ENCODE peak calls at places on chromosomes 13 and 19, in six cellular contexts. One of them, this sample, is unnamed.

GRCh38 chr19:49758292-49758691 is 4.8 kb downstream of the TSKS start:
- DNase-seq in heart right ventricle: no peak
- DNase-seq in osteoblast: peak
- DNase-seq in neural crest cell: no peak
- DNase-seq in neural progenitor cell: no peak
- DNase-seq in AG09309: no peak
- DNase-seq in this sample: no peak

GRCh38 chr19:21850636-21851255 is 14.8 kb upstream of the ZNF43 start:
- DNase-seq in neural progenitor cell: no peak
- DNase-seq in osteoblast: no peak
- DNase-seq in neural crest cell: no peak
- DNase-seq in AG09309: no peak
- DNase-seq in heart right ventricle: no peak
- DNase-seq in this sample: no peak

GRCh38 chr13:30020726-30021312 is 170.4 kb upstream of the UBL3 start:
- DNase-seq in AG09309: no peak
- DNase-seq in heart right ventricle: no peak
- DNase-seq in neural progenitor cell: no peak
- DNase-seq in neural crest cell: no peak
- DNase-seq in osteoblast: peak
- DNase-seq in this sample: no peak

GRCh38 chr13:79481685-79482052 is 714 bp downstream of the NDFIP2 start:
- DNase-seq in neural crest cell: no peak
- DNase-seq in AG09309: no peak
- DNase-seq in heart right ventricle: no peak
- DNase-seq in neural progenitor cell: no peak
- DNase-seq in osteoblast: no peak
- DNase-seq in this sample: peak

GRCh38 chr13:45718063-45718462 is 15.9 kb downstream of the CBY2 start:
- DNase-seq in osteoblast: no peak
- DNase-seq in neural progenitor cell: peak
- DNase-seq in neural crest cell: no peak
- DNase-seq in heart right ventricle: no peak
- DNase-seq in AG09309: no peak
- DNase-seq in this sample: no peak

GRCh38 chr19:54465367-54466109 is 2.0 kb upstream of the LENG9 start:
- DNase-seq in osteoblast: peak
- DNase-seq in AG09309: no peak
- DNase-seq in heart right ventricle: no peak
- DNase-seq in neural progenitor cell: peak
- DNase-seq in neural crest cell: no peak
- DNase-seq in this sample: peak

GRCh38 chr13:73837147-73837546 is 297.1 kb downstream of the KLF12 start:
- DNase-seq in heart right ventricle: no peak
- DNase-seq in osteoblast: no peak
- DNase-seq in AG09309: no peak
- DNase-seq in neural progenitor cell: no peak
- DNase-seq in neural crest cell: no peak
- DNase-seq in this sample: no peak

GRCh38 chr19:46408611-46409039 is 4.7 kb downstream of the CCDC8 start:
- DNase-seq in neural progenitor cell: peak
- DNase-seq in neural crest cell: no peak
- DNase-seq in osteoblast: peak
- DNase-seq in AG09309: no peak
- DNase-seq in heart right ventricle: peak
- DNase-seq in this sample: no peak

GRCh38 chr19:16951529-16951928 is 62.7 kb downstream of the F2RL3 start:
- DNase-seq in neural crest cell: no peak
- DNase-seq in AG09309: no peak
- DNase-seq in osteoblast: peak
- DNase-seq in heart right ventricle: no peak
- DNase-seq in neural progenitor cell: no peak
- DNase-seq in this sample: no peak

GRCh38 chr13:103140001-103140671 is 73.9 kb upstream of the SLC10A2 start:
- DNase-seq in heart right ventricle: no peak
- DNase-seq in AG09309: no peak
- DNase-seq in neural crest cell: no peak
- DNase-seq in neural progenitor cell: peak
- DNase-seq in osteoblast: no peak
- DNase-seq in this sample: peak

GRCh38 chr19:28313633-28314032 is 899.3 kb downstream of the UQCRFS1 start:
- DNase-seq in osteoblast: no peak
- DNase-seq in heart right ventricle: peak
- DNase-seq in AG09309: peak
- DNase-seq in neural progenitor cell: no peak
- DNase-seq in neural crest cell: no peak
- DNase-seq in this sample: no peak

GRCh38 chr19:1852294-1852646 is 4.0 kb upstream of the REXO1 start:
- DNase-seq in AG09309: no peak
- DNase-seq in heart right ventricle: no peak
- DNase-seq in neural progenitor cell: no peak
- DNase-seq in osteoblast: no peak
- DNase-seq in neural crest cell: no peak
- DNase-seq in this sample: no peak

GRCh38 chr13:108957369-108958012 is 328.1 kb downstream of the MYO16 start:
- DNase-seq in neural crest cell: no peak
- DNase-seq in neural progenitor cell: peak
- DNase-seq in osteoblast: no peak
- DNase-seq in heart right ventricle: no peak
- DNase-seq in AG09309: peak
- DNase-seq in this sample: no peak

GRCh38 chr19:5507056-5507624 is 51.9 kb downstream of the ZNRF4 start:
- DNase-seq in osteoblast: peak
- DNase-seq in heart right ventricle: no peak
- DNase-seq in neural progenitor cell: no peak
- DNase-seq in AG09309: no peak
- DNase-seq in neural crest cell: no peak
- DNase-seq in this sample: no peak

GRCh38 chr13:85148009-85148408 is 651.2 kb downstream of the SLITRK6 start:
- DNase-seq in AG09309: no peak
- DNase-seq in osteoblast: no peak
- DNase-seq in heart right ventricle: no peak
- DNase-seq in neural crest cell: no peak
- DNase-seq in neural progenitor cell: peak
- DNase-seq in this sample: no peak

GRCh38 chr13:112954488-112955270 is 14.3 kb upstream of the MCF2L start:
- DNase-seq in neural progenitor cell: no peak
- DNase-seq in neural crest cell: no peak
- DNase-seq in heart right ventricle: no peak
- DNase-seq in osteoblast: no peak
- DNase-seq in AG09309: no peak
- DNase-seq in this sample: no peak

GRCh38 chr13:69681722-69682121 is 425.9 kb upstream of the ATXN8OS start:
- DNase-seq in osteoblast: no peak
- DNase-seq in AG09309: no peak
- DNase-seq in neural crest cell: no peak
- DNase-seq in neural progenitor cell: no peak
- DNase-seq in heart right ventricle: no peak
- DNase-seq in this sample: no peak

GRCh38 chr13:79659161-79659560 is 178.2 kb downstream of the NDFIP2 start:
- DNase-seq in neural crest cell: peak
- DNase-seq in neural progenitor cell: peak
- DNase-seq in AG09309: no peak
- DNase-seq in heart right ventricle: peak
- DNase-seq in osteoblast: no peak
- DNase-seq in this sample: no peak

GRCh38 chr13:108959254-108959653 is 329.8 kb downstream of the MYO16 start:
- DNase-seq in neural crest cell: no peak
- DNase-seq in heart right ventricle: no peak
- DNase-seq in neural progenitor cell: no peak
- DNase-seq in osteoblast: peak
- DNase-seq in AG09309: no peak
- DNase-seq in this sample: no peak

GRCh38 chr13:97540696-97541095 is 106.7 kb downstream of the RAP2A start:
- DNase-seq in heart right ventricle: no peak
- DNase-seq in neural progenitor cell: no peak
- DNase-seq in osteoblast: no peak
- DNase-seq in AG09309: no peak
- DNase-seq in neural crest cell: no peak
- DNase-seq in this sample: no peak

GRCh38 chr13:77031869-77032268 is 4.9 kb upstream of the FBXL3 start:
- DNase-seq in heart right ventricle: no peak
- DNase-seq in neural crest cell: no peak
- DNase-seq in AG09309: no peak
- DNase-seq in osteoblast: no peak
- DNase-seq in neural progenitor cell: no peak
- DNase-seq in this sample: no peak

GRCh38 chr13:27617801-27618411 is 2.4 kb downstream of the LNX2 start:
- DNase-seq in osteoblast: peak
- DNase-seq in AG09309: no peak
- DNase-seq in heart right ventricle: no peak
- DNase-seq in neural crest cell: no peak
- DNase-seq in neural progenitor cell: no peak
- DNase-seq in this sample: no peak

GRCh38 chr19:33472696-33473624 is 48.6 kb downstream of the PEPD start:
- DNase-seq in neural crest cell: no peak
- DNase-seq in neural progenitor cell: no peak
- DNase-seq in osteoblast: peak
- DNase-seq in heart right ventricle: no peak
- DNase-seq in AG09309: peak
- DNase-seq in this sample: no peak

GRCh38 chr13:67048793-67049150 is 181.4 kb downstream of the PCDH9 start:
- DNase-seq in osteoblast: peak
- DNase-seq in heart right ventricle: peak
- DNase-seq in AG09309: peak
- DNase-seq in neural progenitor cell: no peak
- DNase-seq in neural crest cell: no peak
- DNase-seq in this sample: no peak

GRCh38 chr13:76668141-76668540 is 218.1 kb downstream of the KCTD12 start:
- DNase-seq in neural crest cell: no peak
- DNase-seq in AG09309: no peak
- DNase-seq in neural progenitor cell: no peak
- DNase-seq in osteoblast: no peak
- DNase-seq in heart right ventricle: no peak
- DNase-seq in this sample: no peak

GRCh38 chr19:34504809-34505291 is 23.3 kb downstream of the WTIP start:
- DNase-seq in AG09309: no peak
- DNase-seq in neural crest cell: no peak
- DNase-seq in osteoblast: peak
- DNase-seq in neural progenitor cell: no peak
- DNase-seq in heart right ventricle: no peak
- DNase-seq in this sample: no peak

GRCh38 chr19:49579947-49580263 is 451 bp downstream of the NOSIP start:
- DNase-seq in neural progenitor cell: no peak
- DNase-seq in heart right ventricle: no peak
- DNase-seq in AG09309: no peak
- DNase-seq in osteoblast: peak
- DNase-seq in neural crest cell: no peak
- DNase-seq in this sample: no peak

GRCh38 chr19:48025480-48025879 is 18.4 kb downstream of the CABP5 start:
- DNase-seq in osteoblast: no peak
- DNase-seq in neural progenitor cell: no peak
- DNase-seq in AG09309: no peak
- DNase-seq in neural crest cell: no peak
- DNase-seq in heart right ventricle: no peak
- DNase-seq in this sample: no peak
- TF ChIP-seq CTCF in osteoblast: no peak
- TF ChIP-seq CTCF in neural progenitor cell: no peak
- TF ChIP-seq CTCF in AG09309: no peak
- TF ChIP-seq CTCF in neural crest cell: no peak
- TF ChIP-seq CTCF in heart right ventricle: no peak
- TF ChIP-seq CTCF in this sample: no peak

GRCh38 chr13:26075498-26075897 is 23.7 kb upstream of the SHISA2 start:
- DNase-seq in heart right ventricle: no peak
- DNase-seq in neural progenitor cell: peak
- DNase-seq in AG09309: no peak
- DNase-seq in osteoblast: peak
- DNase-seq in neural crest cell: no peak
- DNase-seq in this sample: no peak
- TF ChIP-seq CTCF in heart right ventricle: no peak
- TF ChIP-seq CTCF in neural progenitor cell: peak
- TF ChIP-seq CTCF in AG09309: no peak
- TF ChIP-seq CTCF in osteoblast: no peak
- TF ChIP-seq CTCF in neural crest cell: no peak
- TF ChIP-seq CTCF in this sample: no peak

GRCh38 chr19:40315812-40316475 is 30.8 kb upstream of the AKT2 start:
- DNase-seq in AG09309: no peak
- DNase-seq in osteoblast: no peak
- DNase-seq in neural progenitor cell: no peak
- DNase-seq in heart right ventricle: no peak
- DNase-seq in neural crest cell: no peak
- DNase-seq in this sample: no peak

GRCh38 chr19:40309666-40310065 is 24.5 kb upstream of the AKT2 start:
- DNase-seq in neural crest cell: no peak
- DNase-seq in osteoblast: no peak
- DNase-seq in heart right ventricle: no peak
- DNase-seq in neural progenitor cell: no peak
- DNase-seq in AG09309: no peak
- DNase-seq in this sample: no peak

GRCh38 chr19:40313229-40313983 is 28.3 kb upstream of the AKT2 start:
- DNase-seq in heart right ventricle: no peak
- DNase-seq in AG09309: no peak
- DNase-seq in neural crest cell: no peak
- DNase-seq in osteoblast: no peak
- DNase-seq in neural progenitor cell: no peak
- DNase-seq in this sample: no peak

GRCh38 chr19:40314646-40315045 is 29.5 kb upstream of the AKT2 start:
- DNase-seq in osteoblast: no peak
- DNase-seq in neural crest cell: no peak
- DNase-seq in heart right ventricle: no peak
- DNase-seq in neural progenitor cell: no peak
- DNase-seq in AG09309: no peak
- DNase-seq in this sample: no peak

GRCh38 chr19:40312533-40312932 is 27.4 kb upstream of the AKT2 start:
- DNase-seq in neural progenitor cell: peak
- DNase-seq in heart right ventricle: no peak
- DNase-seq in neural crest cell: no peak
- DNase-seq in osteoblast: no peak
- DNase-seq in AG09309: no peak
- DNase-seq in this sample: no peak
- TF ChIP-seq CTCF in neural progenitor cell: peak
- TF ChIP-seq CTCF in heart right ventricle: no peak
- TF ChIP-seq CTCF in neural crest cell: no peak
- TF ChIP-seq CTCF in osteoblast: no peak
- TF ChIP-seq CTCF in AG09309: no peak
- TF ChIP-seq CTCF in this sample: no peak

GRCh38 chr19:3573162-3573857 is 566 bp downstream of the HMG20B start:
- DNase-seq in osteoblast: peak
- DNase-seq in neural progenitor cell: peak
- DNase-seq in heart right ventricle: no peak
- DNase-seq in AG09309: no peak
- DNase-seq in neural crest cell: no peak
- DNase-seq in this sample: no peak

GRCh38 chr19:3576696-3577443 is 4.1 kb downstream of the HMG20B start:
- DNase-seq in neural crest cell: peak
- DNase-seq in osteoblast: peak
- DNase-seq in heart right ventricle: peak
- DNase-seq in AG09309: no peak
- DNase-seq in neural progenitor cell: peak
- DNase-seq in this sample: peak

GRCh38 chr19:3573858-3574637 is 1.3 kb downstream of the HMG20B start:
- DNase-seq in osteoblast: peak
- DNase-seq in heart right ventricle: peak
- DNase-seq in AG09309: peak
- DNase-seq in neural progenitor cell: peak
- DNase-seq in neural crest cell: peak
- DNase-seq in this sample: peak

GRCh38 chr19:3575949-3576673 is 3.4 kb downstream of the HMG20B start:
- DNase-seq in heart right ventricle: no peak
- DNase-seq in AG09309: no peak
- DNase-seq in osteoblast: peak
- DNase-seq in neural progenitor cell: no peak
- DNase-seq in neural crest cell: no peak
- DNase-seq in this sample: no peak

GRCh38 chr19:3575260-3575741 is 2.6 kb downstream of the HMG20B start:
- DNase-seq in osteoblast: peak
- DNase-seq in neural progenitor cell: peak
- DNase-seq in heart right ventricle: no peak
- DNase-seq in AG09309: no peak
- DNase-seq in neural crest cell: no peak
- DNase-seq in this sample: peak
- TF ChIP-seq CTCF in osteoblast: no peak
- TF ChIP-seq CTCF in neural progenitor cell: peak
- TF ChIP-seq CTCF in heart right ventricle: no peak
- TF ChIP-seq CTCF in AG09309: peak
- TF ChIP-seq CTCF in neural crest cell: peak
- TF ChIP-seq CTCF in this sample: no peak